ENCODE peak calls at places on chromosomes 7 and 10, in seven cellular contexts. W is activated CD8-positive, alpha-beta T cell treated with anti-CD3 and anti-CD28 coated beads for 36 hours; R is endothelial cell; M is sigmoid colon; S is kidney epithelial cell; H is fibroblast of mammary gland; Q is HFFc6. B is an unnamed sample.

GRCh38 chr10:77604063-77604462 is 33.5 kb downstream of the KCNMA1 start:
- DNase-seq in Q (no peak), W (no peak), R (no peak), M (peak), S (no peak), H (no peak), B (no peak)

GRCh38 chr7:155315977-155316376 is 18.3 kb downstream of the INSIG1 start:
- DNase-seq in Q (no peak), M (no peak), W (no peak), H (no peak), S (no peak), R (no peak), B (no peak)

GRCh38 chr7:104005197-104005596 is 15.7 kb upstream of the RELN start:
- DNase-seq in R (no peak), M (no peak), H (peak), S (peak), W (no peak), Q (no peak), B (no peak)

GRCh38 chr7:105838273-105839141 is 37.9 kb downstream of the ATXN7L1 start:
- DNase-seq in W (no peak), M (no peak), Q (no peak), H (peak), S (peak), R (no peak), B (no peak)

GRCh38 chr7:106165328-106165727 is 53.2 kb upstream of the SYPL1 start:
- DNase-seq in W (no peak), H (peak), Q (peak), R (no peak), M (no peak), S (no peak), B (no peak)

GRCh38 chr7:1925349-1925748 is 255.3 kb downstream of the ELFN1 start:
- DNase-seq in M (no peak), H (peak), R (no peak), S (no peak), W (peak), Q (no peak), B (no peak)

GRCh38 chr10:126683466-126683865 is 13.0 kb upstream of the C10orf90 start:
- DNase-seq in M (no peak), Q (no peak), S (no peak), W (no peak), R (no peak), H (no peak), B (no peak)

GRCh38 chr10:85995791-85996190 is 370.8 kb downstream of the GRID1 start:
- DNase-seq in H (peak), R (peak), S (no peak), M (no peak), W (peak), Q (no peak), B (no peak)

GRCh38 chr7:101588131-101588935 is 40.8 kb downstream of the MYL10 start:
- DNase-seq in R (no peak), S (no peak), H (no peak), Q (no peak), W (no peak), M (no peak), B (peak)

GRCh38 chr10:133420579-133420978 is 3.8 kb downstream of the SPRN start:
- DNase-seq in R (no peak), M (no peak), H (no peak), S (no peak), Q (no peak), W (no peak), B (no peak)

GRCh38 chr10:95567903-95568630 is 6.9 kb upstream of the SORBS1 start:
- DNase-seq in H (peak), Q (no peak), M (no peak), S (no peak), R (no peak), W (no peak), B (no peak)

GRCh38 chr7:79806161-79806734 is 328.4 kb upstream of the GNAI1 start:
- DNase-seq in S (no peak), R (no peak), H (peak), M (no peak), W (no peak), Q (peak), B (no peak)

GRCh38 chr10:30070001-30070759 is 10.8 kb upstream of the JCAD start:
- DNase-seq in M (no peak), Q (peak), H (no peak), R (peak), W (no peak), S (no peak), B (no peak)

GRCh38 chr10:94225589-94225988 is 137.2 kb downstream of the NOC3L start:
- DNase-seq in W (no peak), H (peak), S (no peak), Q (peak), M (no peak), R (no peak), B (no peak)

GRCh38 chr10:88702848-88703597 is 3.0 kb upstream of the LIPK start:
- DNase-seq in H (peak), Q (no peak), R (peak), W (peak), M (no peak), S (peak), B (no peak)

GRCh38 chr10:1396236-1396635 is 340.1 kb downstream of the WDR37 start:
- DNase-seq in H (no peak), R (no peak), S (no peak), Q (no peak), M (no peak), W (no peak), B (no peak)

GRCh38 chr10:4051011-4051407 is 266.0 kb upstream of the KLF6 start:
- DNase-seq in R (no peak), W (no peak), Q (no peak), S (no peak), H (peak), M (peak), B (no peak)

GRCh38 chr10:29119374-29119773 is 169.5 kb upstream of the LYZL1 start:
- DNase-seq in M (no peak), S (no peak), H (peak), W (peak), R (peak), Q (no peak), B (no peak)

GRCh38 chr7:142319970-142320369 is 62.1 kb upstream of the PRSS58 start:
- DNase-seq in S (no peak), Q (no peak), M (no peak), R (peak), H (peak), W (peak), B (no peak)

GRCh38 chr7:132592947-132593335 is 16.7 kb upstream of the PLXNA4 start:
- DNase-seq in Q (no peak), H (no peak), R (no peak), W (no peak), S (no peak), M (no peak), B (no peak)

GRCh38 chr7:35797311-35797710 is 3.5 kb upstream of the SEPTIN7 start:
- DNase-seq in M (no peak), W (no peak), Q (no peak), R (no peak), S (no peak), H (no peak), B (no peak)

GRCh38 chr10:104242545-104242944 is 10.4 kb upstream of the CFAP43 start:
- DNase-seq in R (no peak), Q (no peak), H (no peak), W (no peak), M (no peak), S (no peak), B (no peak)

GRCh38 chr7:104963991-104964385 is 50.0 kb upstream of the KMT2E start:
- DNase-seq in S (no peak), Q (no peak), R (no peak), M (no peak), H (peak), W (peak), B (no peak)

GRCh38 chr7:144133307-144133706 is 10.3 kb downstream of the OR2A14 start:
- DNase-seq in W (no peak), S (no peak), Q (no peak), M (no peak), R (no peak), H (no peak), B (no peak)

GRCh38 chr7:157675427-157675930 is 338.7 kb downstream of the DNAJB6 start:
- DNase-seq in W (no peak), H (no peak), M (peak), Q (no peak), R (no peak), S (no peak), B (no peak)

GRCh38 chr7:15313361-15313760 is 248.5 kb downstream of the AGMO start:
- DNase-seq in M (no peak), W (no peak), H (no peak), S (no peak), R (no peak), Q (no peak), B (no peak)

GRCh38 chr10:15342970-15343369 is 28.1 kb downstream of the FAM171A1 start:
- DNase-seq in H (no peak), W (no peak), M (no peak), Q (no peak), S (no peak), R (no peak), B (no peak)

GRCh38 chr10:15344256-15344875 is 26.7 kb downstream of the FAM171A1 start:
- DNase-seq in H (no peak), W (no peak), M (no peak), Q (no peak), S (no peak), R (no peak), B (no peak)

GRCh38 chr10:15344876-15345285 is 26.2 kb downstream of the FAM171A1 start:
- DNase-seq in R (no peak), Q (no peak), S (no peak), H (peak), M (no peak), W (no peak), B (no peak)

GRCh38 chr10:15339857-15340256 is 31.2 kb downstream of the FAM171A1 start:
- DNase-seq in W (no peak), H (no peak), Q (no peak), R (no peak), M (no peak), S (no peak), B (no peak)

GRCh38 chr10:15341502-15342128 is 29.5 kb downstream of the FAM171A1 start:
- DNase-seq in W (no peak), Q (no peak), M (no peak), H (no peak), R (no peak), S (no peak), B (no peak)
- TF ChIP-seq CTCF in W (no peak), Q (no peak), M (no peak), H (no peak), R (no peak), S (no peak), B (no peak)

GRCh38 chr10:102601639-102602038 is 42.6 kb upstream of the TRIM8 start:
- DNase-seq in M (no peak), W (no peak), H (no peak), R (no peak), S (no peak), Q (no peak), B (no peak)

GRCh38 chr10:102602272-102603045 is 41.8 kb upstream of the TRIM8 start:
- DNase-seq in M (peak), H (peak), Q (no peak), R (no peak), S (no peak), W (no peak), B (no peak)

GRCh38 chr10:102605712-102606111 is 38.6 kb upstream of the TRIM8 start:
- DNase-seq in W (no peak), Q (peak), H (no peak), S (no peak), R (no peak), M (peak), B (no peak)

GRCh38 chr10:102603946-102604345 is 40.3 kb upstream of the TRIM8 start:
- DNase-seq in R (no peak), W (no peak), S (no peak), H (no peak), M (peak), Q (no peak), B (no peak)

DNA sequence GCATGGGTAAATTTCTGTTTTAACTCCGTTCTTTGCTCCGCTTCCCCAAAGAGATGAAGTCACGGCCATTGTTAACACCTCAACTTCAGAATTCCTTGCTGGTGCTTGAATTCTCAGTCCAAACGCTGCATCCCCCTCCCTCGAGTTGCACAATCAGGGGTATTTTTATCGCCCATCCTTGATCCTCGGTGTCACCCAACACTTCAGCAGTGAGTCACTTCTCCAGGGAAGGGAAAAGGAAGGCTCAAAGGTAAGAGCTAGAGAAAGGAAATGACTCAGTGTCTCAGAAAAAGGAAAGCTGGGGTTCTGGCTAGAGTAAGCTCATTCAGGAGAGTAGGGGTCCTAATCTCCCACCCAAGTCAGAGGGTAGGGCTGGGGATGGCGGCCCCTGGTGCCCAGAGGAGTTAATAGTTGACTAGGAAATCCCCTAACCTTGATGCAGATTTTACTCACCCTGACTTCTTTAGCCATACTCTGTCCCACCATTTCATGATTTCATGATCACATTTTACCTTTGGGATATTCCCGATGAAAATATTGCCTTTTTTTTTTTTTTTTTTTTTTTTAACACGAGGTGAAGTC is 39.8 kb upstream of the TRIM8 start:
- DNase-seq in M (peak), Q (peak), W (no peak), R (no peak), S (peak), H (peak), B (no peak)
- TF ChIP-seq CTCF in M (no peak), Q (peak), W (no peak), R (no peak), S (no peak), H (peak), B (no peak)

DNA sequence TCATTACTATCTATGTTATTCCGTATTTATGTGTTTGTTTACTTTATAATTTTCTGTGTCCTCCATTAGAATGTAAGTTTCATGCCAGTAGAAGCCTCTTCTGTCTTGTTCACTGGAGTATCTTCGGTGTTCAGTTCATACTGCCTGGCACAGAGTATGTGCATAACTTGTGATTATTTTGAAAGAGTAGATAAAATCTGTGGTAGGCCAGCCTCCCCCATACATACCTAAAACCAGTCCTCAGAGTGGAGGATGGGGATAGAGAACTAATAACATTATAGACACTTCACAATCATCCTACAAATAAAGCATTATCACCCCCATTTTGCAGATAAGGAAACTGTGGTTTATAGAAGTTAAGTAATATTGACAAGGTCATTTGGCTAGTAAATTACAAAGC is 28.0 kb downstream of the VIM start:
- DNase-seq in R (no peak), H (no peak), M (no peak), S (no peak), Q (no peak), W (no peak), B (no peak)
- TF ChIP-seq CTCF in R (no peak), H (no peak), M (no peak), S (no peak), Q (no peak), W (no peak), B (no peak)

DNA sequence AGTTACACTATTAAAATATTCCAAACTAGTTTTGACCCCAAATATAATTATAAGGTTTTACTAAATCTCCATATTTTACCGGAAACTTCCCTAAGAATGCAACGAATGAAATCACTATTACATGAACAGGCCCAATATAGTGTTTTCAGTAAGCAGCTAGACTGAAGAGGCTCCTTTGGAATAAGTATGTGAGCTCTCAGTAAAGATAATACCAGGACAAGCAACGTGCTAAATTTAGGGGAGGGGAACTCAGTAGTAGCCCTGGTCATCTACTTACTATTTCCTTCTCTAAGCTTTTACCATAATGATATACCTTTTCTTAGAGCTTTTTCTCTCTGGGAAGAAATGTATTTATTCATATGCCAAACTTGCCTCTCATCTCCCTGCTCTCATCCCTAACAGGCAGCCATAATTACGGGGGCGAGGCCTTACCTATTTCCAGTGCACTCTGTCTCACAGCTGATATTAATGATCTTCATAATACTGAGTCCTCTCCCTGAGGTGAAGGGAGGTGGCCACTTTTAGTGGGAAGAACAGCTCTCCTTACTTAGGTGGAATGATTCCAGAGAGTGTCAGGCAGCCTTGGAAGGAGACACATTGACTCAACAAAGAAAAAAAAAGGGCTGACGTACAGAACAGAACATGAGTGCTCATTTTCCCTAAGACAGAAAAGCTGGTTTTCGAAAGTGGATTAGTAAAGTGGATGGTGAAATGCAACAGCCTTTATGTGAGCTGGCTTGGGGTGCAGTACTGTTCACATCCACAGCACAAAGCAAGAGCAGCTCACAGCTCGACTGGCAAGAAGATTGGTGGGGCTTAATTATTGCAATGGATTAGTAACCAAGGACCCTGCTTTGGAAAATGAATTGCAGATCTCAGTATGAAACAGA is 165.4 kb downstream of the GLI3 start:
- DNase-seq in M (no peak), H (peak), Q (no peak), W (no peak), S (no peak), R (no peak), B (no peak)
- TF ChIP-seq CTCF in M (no peak), H (peak), Q (peak), W (no peak), S (peak), R (peak), B (no peak)